ENCODE peak calls at places on chromosomes 6 and 20, in seven cellular contexts. A is fibroblast of lung, Z is heart left ventricle, H is cardiac fibroblast, T is glutamatergic neuron, J is psoas muscle, D is stomach. N is an unnamed sample.

GRCh38 chr6:82589509-82590206 is 226.0 kb downstream of the TPBG start:
- DNase-seq in A (peak), H (peak), D (no peak), J (no peak), Z (no peak), T (peak), N (peak)

GRCh38 chr20:9407805-9408421 is 106.5 kb upstream of the LAMP5 start:
- DNase-seq in H (peak), J (no peak), Z (peak), T (peak), D (peak), A (peak), N (peak)

GRCh38 chr6:143940011-143940597 is 68.0 kb downstream of the PLAGL1 start:
- DNase-seq in D (peak), Z (no peak), A (peak), T (peak), H (peak), J (no peak), N (peak)

GRCh38 chr20:32465092-32465900 is 107.2 kb downstream of the ASXL1 start:
- DNase-seq in T (no peak), H (peak), J (peak), Z (peak), A (peak), D (peak), N (no peak)

GRCh38 chr20:37245181-37245580 is 16.4 kb downstream of the GHRH start:
- DNase-seq in Z (no peak), A (no peak), D (no peak), J (no peak), T (no peak), H (no peak), N (no peak)

GRCh38 chr6:13500264-13500663 is 12.9 kb upstream of the GFOD1 start:
- DNase-seq in D (no peak), J (no peak), A (no peak), Z (no peak), T (no peak), H (peak), N (no peak)

GRCh38 chr6:116764961-116765841 is at the start of gene FAM162B:
- DNase-seq in A (peak), J (peak), H (peak), T (peak), D (no peak), Z (peak), N (peak)

GRCh38 chr6:34144581-34145160 is 1.2 kb downstream of the GRM4 start:
- DNase-seq in T (peak), Z (no peak), A (no peak), D (no peak), J (no peak), H (no peak), N (no peak)

DNA sequence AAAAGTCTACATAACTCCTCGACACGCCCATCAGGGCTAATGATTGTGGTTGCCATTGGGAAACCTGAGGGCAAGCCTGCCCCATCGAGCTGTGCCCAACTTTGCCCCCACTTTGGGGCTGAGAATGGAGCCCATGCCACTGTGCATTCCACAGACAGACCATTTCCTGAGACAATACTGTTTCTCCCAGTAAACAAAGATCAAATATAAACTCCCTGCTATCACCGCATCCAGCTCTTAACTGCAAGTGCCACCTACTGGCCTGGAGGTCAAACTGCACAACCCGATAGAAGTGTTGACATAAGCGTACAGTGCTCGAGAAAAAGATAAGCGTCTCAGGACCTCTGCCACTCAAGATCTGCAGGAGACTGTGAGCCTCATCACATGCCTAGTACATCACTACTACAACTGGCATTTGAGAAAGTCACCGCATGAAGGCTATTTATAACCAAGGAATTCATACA is 4.7 kb upstream of the DEFB126 start:
- DNase-seq in H (peak), Z (no peak), J (no peak), A (no peak), T (no peak), D (no peak), N (no peak)
- TF ChIP-seq CTCF in H (peak), Z (no peak), J (no peak), A (peak), T (peak), D (no peak), N (peak)

DNA sequence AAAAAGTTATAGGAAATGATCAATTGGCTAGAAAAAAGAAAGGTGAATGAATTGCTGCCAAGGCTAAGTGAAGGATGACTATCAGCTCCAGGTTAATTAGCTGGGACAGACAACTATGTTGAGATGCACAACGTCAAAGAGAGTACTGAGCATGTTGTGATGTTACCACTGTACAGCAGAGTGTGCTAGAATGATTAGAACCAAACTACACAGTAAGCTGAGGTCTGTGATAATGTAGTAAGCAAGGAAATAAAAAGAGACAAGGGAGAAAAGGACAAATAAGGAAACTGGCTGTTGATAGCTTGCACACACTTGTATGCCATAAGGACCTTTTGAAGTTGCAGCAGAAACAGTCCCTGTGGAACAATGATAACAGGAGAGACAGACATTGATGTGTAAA is 189.7 kb downstream of the CENPW start:
- DNase-seq in T (no peak), Z (no peak), H (no peak), D (no peak), J (no peak), A (no peak), N (no peak)
- TF ChIP-seq CTCF in T (no peak), Z (no peak), H (no peak), D (no peak), J (peak), A (peak), N (no peak)

GRCh38 chr6:161835426-161836029 is 561.7 kb upstream of the AGPAT4 start:
- DNase-seq in H (peak), A (peak), J (no peak), T (no peak), D (no peak), Z (no peak), N (no peak)
- TF ChIP-seq CTCF in H (no peak), A (no peak), J (no peak), T (no peak), D (no peak), Z (no peak), N (no peak)

DNA sequence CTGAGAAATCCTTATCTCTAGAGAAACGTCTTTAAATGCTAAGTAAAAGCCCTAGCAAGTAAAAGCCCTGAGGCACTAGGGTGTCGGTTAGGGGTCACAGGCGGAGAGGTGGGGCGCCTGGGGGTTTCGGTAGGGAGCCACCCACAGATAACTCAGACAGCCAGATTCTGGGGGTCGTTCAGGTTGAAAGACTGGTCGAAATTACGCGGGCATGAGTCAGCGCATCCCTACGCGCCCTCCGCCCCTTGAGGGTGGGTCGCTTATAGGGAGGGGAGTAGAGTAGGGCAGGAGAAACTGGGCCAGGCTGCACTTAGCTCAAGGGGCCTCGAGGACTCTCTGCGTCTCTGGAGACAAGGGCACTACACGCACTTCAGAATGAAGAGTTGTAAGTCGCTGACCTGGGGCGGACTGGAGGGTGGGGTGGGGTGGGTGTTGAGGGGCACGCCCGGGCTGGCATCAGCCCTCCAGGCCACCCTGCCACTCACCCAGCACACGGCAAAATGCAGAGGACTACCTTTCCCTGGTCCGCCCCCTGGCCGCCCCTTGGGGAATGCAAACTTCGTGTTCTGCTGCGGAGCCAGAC is 598 bp upstream of the PPT2 start:
- DNase-seq in A (peak), J (peak), T (peak), D (peak), H (peak), Z (no peak), N (no peak)
- TF ChIP-seq CTCF in A (no peak), J (peak), T (no peak), D (no peak), H (peak), Z (peak), N (no peak)

N was measured in endothelial cell.